ENCODE peak calls at places on chromosomes 13 and 19, in eight cellular contexts. N, L, Q, I, T, F, G and J are unnamed samples.

GRCh38 chr19:37513397-37513796 is 6.7 kb downstream of the ZNF793 start:
- DNase-seq in I (no peak), N (no peak), F (no peak), Q (no peak), L (no peak), T (no peak), G (no peak), J (no peak)

GRCh38 chr19:41869374-41869955 is 7.6 kb upstream of the CD79A start:
- DNase-seq in Q (no peak), L (no peak), T (no peak), I (no peak), F (no peak), N (no peak), G (no peak), J (no peak)

GRCh38 chr19:40662925-40663711 is 27.3 kb downstream of the NUMBL start:
- DNase-seq in I (peak; percentile 73), F (peak; percentile 94), T (peak; percentile 92), N (peak; percentile 96), L (peak; percentile 67), G (no peak), Q (peak; percentile 50), J (peak; percentile 92)

GRCh38 chr19:3983936-3984583 is 1.2 kb downstream of the EEF2 start:
- DNase-seq in T (peak; percentile 54), G (no peak), L (no peak), F (no peak), N (no peak), I (peak; percentile 23), Q (peak; percentile 73), J (no peak)

GRCh38 chr19:44905437-44906160 is at the start of gene APOE:
- DNase-seq in I (no peak), N (no peak), G (no peak), L (no peak), F (no peak), Q (no peak), T (no peak), J (no peak)

GRCh38 chr19:2569596-2570465 is 93.9 kb downstream of the GADD45B start:
- DNase-seq in L (no peak), T (no peak), Q (no peak), F (no peak), N (no peak), I (no peak), G (no peak), J (no peak)

GRCh38 chr19:8358948-8359347 is 5.0 kb upstream of the ANGPTL4 start:
- DNase-seq in G (no peak), T (no peak), F (no peak), Q (no peak), I (no peak), L (no peak), N (no peak), J (no peak)

GRCh38 chr19:17266975-17267788 is at the start of gene BABAM1:
- DNase-seq in Q (peak; percentile 99), L (peak; percentile 99), T (peak; percentile 100), G (peak; percentile 99), F (peak; percentile 90), N (peak; percentile 93), I (peak; percentile 99), J (peak; percentile 98)

GRCh38 chr19:41321600-41322270 is 11.8 kb downstream of the CCDC97 start:
- DNase-seq in N (peak; percentile 59), T (peak; percentile 89), I (peak; percentile 28), L (no peak), F (no peak), G (no peak), Q (peak; percentile 32), J (no peak)

GRCh38 chr19:7247160-7247559 is 47.1 kb downstream of the INSR start:
- DNase-seq in L (no peak), T (no peak), N (no peak), G (no peak), F (no peak), Q (no peak), I (no peak), J (no peak)

GRCh38 chr19:4987286-4987685 is 18.4 kb downstream of the KDM4B start:
- DNase-seq in F (no peak), Q (no peak), N (no peak), I (no peak), T (no peak), L (no peak), G (no peak), J (no peak)

GRCh38 chr13:49319555-49320350 is 72.0 kb downstream of the CDADC1 start:
- DNase-seq in T (peak; percentile 39), N (no peak), G (peak; percentile 55), F (no peak), L (no peak), Q (peak; percentile 46), I (peak; percentile 15), J (no peak)

GRCh38 chr13:80361883-80362327 is 21.0 kb upstream of the SPRY2 start:
- DNase-seq in L (no peak), Q (no peak), T (no peak), F (no peak), N (no peak), G (no peak), I (no peak), J (peak; percentile 25)

GRCh38 chr13:28463481-28463880 is 31.4 kb downstream of the FLT1 start:
- DNase-seq in I (no peak), Q (no peak), T (no peak), L (no peak), F (no peak), G (no peak), N (no peak), J (no peak)

GRCh38 chr13:55602784-55603183 is 1537.9 kb upstream of the PRR20A start:
- DNase-seq in N (no peak), T (no peak), I (no peak), F (no peak), G (no peak), Q (no peak), L (no peak), J (no peak)

GRCh38 chr19:14363203-14364097 is 17.8 kb upstream of the ADGRE5 start:
- DNase-seq in T (no peak), I (peak; percentile 81), F (peak; percentile 60), G (no peak), N (peak; percentile 92), L (no peak), Q (peak; percentile 28), J (peak; percentile 54)

GRCh38 chr13:34346626-34347025 is 528.7 kb downstream of the RFC3 start:
- DNase-seq in N (no peak), F (no peak), L (no peak), I (no peak), G (no peak), T (no peak), Q (no peak), J (no peak)

GRCh38 chr19:18205180-18205915 is 1.5 kb upstream of the RAB3A start:
- DNase-seq in T (peak; percentile 78), N (peak; percentile 85), Q (peak; percentile 33), I (no peak), G (no peak), L (peak; percentile 37), F (no peak), J (peak; percentile 77)

GRCh38 chr13:110399801-110400200 is 92.7 kb downstream of the COL4A2 start:
- DNase-seq in T (no peak), G (no peak), I (no peak), F (no peak), N (no peak), L (no peak), Q (no peak), J (no peak)

GRCh38 chr19:4068058-4068966 is 1.6 kb upstream of the ZBTB7A start:
- DNase-seq in L (no peak), N (peak; percentile 29), Q (no peak), T (no peak), G (no peak), F (no peak), I (no peak), J (no peak)

GRCh38 chr13:78689011-78689410 is 30.1 kb upstream of the OBI1 start:
- DNase-seq in I (peak; percentile 18), F (no peak), T (no peak), Q (peak; percentile 16), G (no peak), N (no peak), L (no peak), J (no peak)

GRCh38 chr13:70723732-70724131 is 615.5 kb upstream of the KLHL1 start:
- DNase-seq in F (no peak), T (no peak), G (no peak), L (no peak), I (no peak), N (no peak), Q (no peak), J (no peak)